ENCODE peak calls at places on chromosomes 4 and X, in four cellular contexts. P is NCI-H1694; Q is stimulated activated CD8-positive, alpha-beta memory T cell treated with anti-CD3 and anti-CD28 coated beads, Interleukin-12 subunit alpha, Interleukin-12 subunit beta, amount 100 ng/mL, for 4 hours; G is amniotic stem cell. N is an unnamed sample.

GRCh38 chr4:76892601-76893000 is 5.3 kb downstream of the SOWAHB start:
- DNase-seq in P (no peak), G (no peak), Q (no peak), N (no peak)

GRCh38 chr4:7366180-7366957 is 68.4 kb downstream of the PSAPL1 start:
- DNase-seq in P (no peak), G (no peak), Q (no peak), N (no peak)

GRCh38 chrX:16552546-16552945 is 97.4 kb upstream of the S100G start:
- DNase-seq in P (no peak), Q (no peak), G (no peak), N (no peak)

GRCh38 chr4:38154681-38155588 is 194.7 kb downstream of the PTTG2 start:
- DNase-seq in P (no peak), Q (no peak), G (no peak), N (no peak)

GRCh38 chr4:3832536-3833220 is 66.5 kb downstream of the ADRA2C start:
- DNase-seq in G (no peak), Q (no peak), P (no peak), N (no peak)

GRCh38 chr4:113384600-113384999 is 335.1 kb downstream of the ANK2 start:
- DNase-seq in G (no peak), P (no peak), Q (no peak), N (no peak)

GRCh38 chr4:128471576-128471975 is 184.0 kb upstream of the PGRMC2 start:
- DNase-seq in Q (no peak), G (no peak), P (no peak), N (no peak)

GRCh38 chr4:2636331-2636730 is 99.9 kb downstream of the FAM193A start:
- DNase-seq in Q (no peak), G (no peak), P (no peak), N (no peak)

GRCh38 chr4:148443550-148444295 is 1.5 kb upstream of the NR3C2 start:
- DNase-seq in Q (no peak), G (no peak), P (no peak), N (peak)

GRCh38 chr4:126851391-126851790 is 781.4 kb upstream of the INTU start:
- DNase-seq in Q (no peak), P (no peak), G (no peak), N (no peak)

GRCh38 chr4:118173956-118174355 is 139.7 kb downstream of the NDST3 start:
- DNase-seq in P (no peak), G (peak), Q (no peak), N (no peak)

GRCh38 chr4:159547645-159548308 is 444.9 kb downstream of the RAPGEF2 start:
- DNase-seq in Q (no peak), P (no peak), G (no peak), N (no peak)

GRCh38 chr4:792729-793108 is 33.2 kb downstream of the CPLX1 start:
- DNase-seq in P (no peak), Q (no peak), G (no peak), N (no peak)

GRCh38 chr4:119300072-119300387 is 21.9 kb downstream of the FABP2 start:
- DNase-seq in G (no peak), Q (peak), P (no peak), N (no peak)

GRCh38 chr4:153486281-153487151 is 20.4 kb downstream of the TMEM131L start:
- DNase-seq in G (peak), Q (no peak), P (no peak), N (no peak)

GRCh38 chrX:86946569-86946968 is 571.0 kb upstream of the KLHL4 start:
- DNase-seq in P (peak), Q (no peak), G (no peak), N (peak)

GRCh38 chr4:162610116-162610515 is 446.3 kb upstream of the FSTL5 start:
- DNase-seq in P (no peak), G (no peak), Q (no peak), N (no peak)

GRCh38 chrX:74133156-74133796 is 170.7 kb upstream of the ZCCHC13 start:
- DNase-seq in P (peak), Q (no peak), G (peak), N (peak)

GRCh38 chrX:81082649-81083048 is 119.1 kb downstream of the HMGN5 start:
- DNase-seq in G (no peak), P (no peak), Q (no peak), N (peak)

GRCh38 chr4:164252286-164252685 is 501.6 kb upstream of the SMIM31 start:
- DNase-seq in Q (no peak), P (no peak), G (no peak), N (no peak)

GRCh38 chrX:153602621-153603020 is 3.7 kb upstream of the CCNQ start:
- DNase-seq in Q (no peak), G (no peak), P (no peak), N (no peak)

GRCh38 chrX:122238801-122239200 is 945.3 kb upstream of the GRIA3 start:
- DNase-seq in Q (no peak), P (no peak), G (no peak), N (no peak)

GRCh38 chrX:132631579-132632232 is 142.9 kb upstream of the MBNL3 start:
- DNase-seq in G (no peak), Q (no peak), P (peak), N (peak)

GRCh38 chr4:149426461-149426860 is 389.2 kb downstream of the IQCM start:
- DNase-seq in G (no peak), Q (no peak), P (no peak), N (no peak)

GRCh38 chr4:76624271-76624681 is 189.2 kb downstream of the SHROOM3 start:
- DNase-seq in G (peak), Q (no peak), P (no peak), N (no peak)

GRCh38 chr4:42083816-42084215 is 68.6 kb downstream of the BEND4 start:
- DNase-seq in P (no peak), G (peak), Q (no peak), N (no peak)

GRCh38 chr4:36235306-36235705 is 9.0 kb downstream of the ARAP2 start:
- DNase-seq in G (no peak), Q (no peak), P (no peak), N (no peak)

GRCh38 chr4:57410331-57411052 is 300.3 kb upstream of the IGFBP7 start:
- DNase-seq in Q (no peak), G (no peak), P (no peak), N (no peak)

GRCh38 chr4:140090215-140090731 is 63.7 kb downstream of the MAML3 start:
- DNase-seq in G (no peak), P (no peak), Q (no peak), N (no peak)

GRCh38 chrX:40622741-40623536 is at the start of gene MPC1L:
- DNase-seq in Q (no peak), P (no peak), G (no peak), N (no peak)

GRCh38 chr4:2246384-2247127 is 4.6 kb upstream of the HAUS3 start:
- DNase-seq in Q (no peak), G (no peak), P (no peak), N (no peak)

GRCh38 chr4:158667651-158668198 is 4.0 kb downstream of the C4orf46 start:
- DNase-seq in G (no peak), P (no peak), Q (no peak), N (no peak)

GRCh38 chr4:146835096-146835495 is 110.6 kb downstream of the TTC29 start:
- DNase-seq in P (no peak), G (no peak), Q (no peak), N (no peak)

GRCh38 chr4:186553717-186554116 is 1.6 kb downstream of the MTNR1A start:
- DNase-seq in G (no peak), Q (no peak), P (no peak), N (no peak)

GRCh38 chrX:44106864-44107263 is 133.7 kb upstream of the NDP start:
- DNase-seq in Q (no peak), G (no peak), P (no peak), N (no peak)

GRCh38 chrX:39726810-39727209 is 370.9 kb downstream of the BCOR start:
- DNase-seq in Q (no peak), G (no peak), P (peak), N (no peak)

GRCh38 chrX:15576019-15576418 is 24.7 kb downstream of the ACE2 start:
- DNase-seq in Q (no peak), P (no peak), G (no peak), N (no peak)